ENCODE peak calls at places on chromosomes 4 and X, in six cellular contexts. R is IMR-90, V is mesendoderm, B is neuronal stem cell, W is H1, J is trophoblast cell. Y is an unnamed sample.

GRCh38 chrX:111914398-111915092 is 38.6 kb downstream of the TRPC5OS start:
- DNase-seq in W (no peak), B (no peak), R (peak; percentile 55), J (peak; percentile 73), V (peak; percentile 78), Y (no peak)

GRCh38 chrX:46574337-46574940 is 874 bp downstream of the CHST7 start:
- DNase-seq in R (no peak), J (peak; percentile 12), W (peak; percentile 58), V (peak; percentile 45), B (no peak), Y (peak; percentile 39)

GRCh38 chr4:113300384-113301011 is 251.0 kb downstream of the ANK2 start:
- DNase-seq in J (peak; percentile 14), B (no peak), R (peak; percentile 90), W (no peak), V (peak; percentile 26), Y (no peak)

GRCh38 chrX:45505214-45505613 is 304.5 kb upstream of the DIPK2B start:
- DNase-seq in W (no peak), B (no peak), R (peak; percentile 75), J (no peak), V (no peak), Y (no peak)

GRCh38 chr4:48431401-48431800 is 51.7 kb upstream of the SLC10A4 start:
- DNase-seq in J (no peak), V (no peak), R (no peak), W (no peak), B (no peak), Y (no peak)

GRCh38 chr4:158314756-158315487 is 104.6 kb downstream of the TMEM144 start:
- DNase-seq in W (no peak), B (no peak), J (peak; percentile 88), V (no peak), R (peak; percentile 98), Y (no peak)

GRCh38 chrX:10176121-10177003 is 19.6 kb downstream of the CLCN4 start:
- DNase-seq in J (peak; percentile 32), R (no peak), B (no peak), W (no peak), V (no peak), Y (no peak)

GRCh38 chrX:124736553-124737240 is 390.3 kb downstream of the SH2D1A start:
- DNase-seq in W (peak; percentile 69), B (no peak), V (peak; percentile 35), J (no peak), R (no peak), Y (peak; percentile 92)

GRCh38 chr4:172666711-172667368 is 501.8 kb upstream of the GALNT7 start:
- DNase-seq in B (no peak), J (peak; percentile 58), W (no peak), V (peak; percentile 54), R (peak; percentile 22), Y (peak; percentile 61)

GRCh38 chr4:1398686-1399507 is 7.3 kb downstream of the NKX1-1 start:
- DNase-seq in B (no peak), R (no peak), W (no peak), V (no peak), J (no peak), Y (no peak)

GRCh38 chr4:106316773-106317409 is 541 bp downstream of the AIMP1 start:
- DNase-seq in V (no peak), B (no peak), J (no peak), W (no peak), R (no peak), Y (no peak)

GRCh38 chrX:3811331-3812311 is 98.2 kb upstream of the PRKX start:
- DNase-seq in B (no peak), J (no peak), W (no peak), R (peak; percentile 58), V (no peak), Y (no peak)

GRCh38 chr4:4942658-4943057 is 76.6 kb downstream of the CYTL1 start:
- DNase-seq in J (no peak), R (no peak), W (no peak), B (no peak), V (no peak), Y (no peak)

GRCh38 chr4:10045481-10045880 is 24.2 kb upstream of the SLC2A9 start:
- DNase-seq in W (no peak), R (peak; percentile 20), V (no peak), B (no peak), J (peak; percentile 60), Y (no peak)

GRCh38 chrX:108312938-108313337 is 125.3 kb downstream of the COL4A6 start:
- DNase-seq in V (peak; percentile 91), W (peak; percentile 43), J (no peak), R (peak; percentile 63), B (no peak), Y (peak; percentile 73)

GRCh38 chr4:73021634-73022033 is 47.9 kb downstream of the COX18 start:
- DNase-seq in B (no peak), J (peak; percentile 57), R (peak; percentile 31), W (no peak), V (peak; percentile 73), Y (no peak)

GRCh38 chr4:182042945-182043344 is 200.3 kb upstream of the TENM3 start:
- DNase-seq in R (no peak), J (no peak), W (no peak), V (no peak), B (no peak), Y (no peak)

GRCh38 chrX:149825424-149825823 is 43.7 kb downstream of the MAGEA9 start:
- DNase-seq in J (peak; percentile 27), W (peak; percentile 72), R (no peak), B (no peak), V (peak; percentile 54), Y (peak; percentile 68)

GRCh38 chr4:135372131-135372530 is 1170.5 kb upstream of the PABPC4L start:
- DNase-seq in W (no peak), B (no peak), J (no peak), R (no peak), V (no peak), Y (no peak)

GRCh38 chr4:184416913-184417734 is 57.2 kb downstream of the IRF2 start:
- DNase-seq in W (no peak), V (no peak), B (no peak), R (peak; percentile 14), J (no peak), Y (no peak)

GRCh38 chr4:144350706-144351105 is 210.2 kb upstream of the GYPA start:
- DNase-seq in V (no peak), J (peak; percentile 46), W (no peak), B (no peak), R (no peak), Y (no peak)

GRCh38 chr4:113623274-113623894 is 138.2 kb downstream of the CAMK2D start:
- DNase-seq in R (peak; percentile 28), W (no peak), V (no peak), B (no peak), J (peak; percentile 56), Y (no peak)

GRCh38 chr4:101682946-101683345 is 107.6 kb upstream of the BANK1 start:
- DNase-seq in R (no peak), V (no peak), W (no peak), B (no peak), J (no peak), Y (no peak)

GRCh38 chr4:93407493-93408275 is 420.9 kb upstream of the ATOH1 start:
- DNase-seq in V (no peak), W (no peak), R (no peak), B (no peak), J (no peak), Y (no peak)

GRCh38 chr4:22473268-22473667 is 42.6 kb downstream of the ADGRA3 start:
- DNase-seq in V (peak; percentile 55), J (peak; percentile 41), W (no peak), R (peak; percentile 75), B (no peak), Y (no peak)

GRCh38 chr4:84573738-84574720 is 8.9 kb upstream of the CDS1 start:
- DNase-seq in V (peak; percentile 42), B (no peak), R (no peak), W (no peak), J (peak; percentile 19), Y (no peak)

GRCh38 chrX:106742831-106743230 is 16.3 kb downstream of the RNF128 start:
- DNase-seq in W (no peak), J (peak; percentile 54), R (peak; percentile 7), B (no peak), V (no peak), Y (no peak)

GRCh38 chr4:47631161-47631560 is 146.1 kb downstream of the ATP10D start:
- DNase-seq in V (no peak), W (no peak), R (no peak), J (no peak), B (peak; percentile 4), Y (no peak)

GRCh38 chr4:5051210-5051691 is at the start of gene STK32B:
- DNase-seq in R (peak; percentile 82), W (peak; percentile 81), V (peak; percentile 82), J (no peak), B (peak; percentile 57), Y (peak; percentile 77)

GRCh38 chr4:147110968-147111367 is 165.3 kb upstream of the TTC29 start:
- DNase-seq in V (no peak), J (no peak), W (no peak), R (peak; percentile 47), B (no peak), Y (no peak)
- H2AK5ac ChIP-seq in V (no peak overlapping the region), J (no peak overlapping the region), W (no peak overlapping the region), R (no peak overlapping the region), B (no peak overlapping the region), Y (no peak overlapping the region)

DNA sequence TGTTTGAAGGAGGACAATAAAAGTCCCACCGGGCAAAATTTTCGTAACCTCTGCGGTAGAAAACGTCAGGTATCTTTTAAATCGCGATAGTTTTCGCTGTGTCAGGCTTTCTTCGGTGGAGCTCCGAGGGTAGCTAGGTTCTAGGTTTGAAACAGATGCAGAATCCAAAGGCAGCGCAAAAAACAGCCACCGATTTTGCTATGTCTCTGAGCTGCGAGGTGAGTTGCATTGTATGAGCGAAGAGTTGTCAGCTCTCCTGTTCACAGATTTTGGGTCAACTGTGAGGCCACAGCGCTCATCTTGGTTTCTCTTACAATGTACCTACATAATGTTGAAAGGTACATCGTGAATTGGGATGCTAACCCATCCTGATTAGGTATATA is 459 bp downstream of the CLCN3 start:
- DNase-seq in R (no peak), V (peak; percentile 62), W (no peak), B (peak; percentile 20), J (peak; percentile 52), Y (no peak)
- H3K18ac ChIP-seq in R (peak overlapping the region; percentile 5), V (peak overlapping the region; percentile 34), W (no peak overlapping the region), B (no peak overlapping the region), J (no peak overlapping the region), Y (peak overlapping the region; percentile 21)

GRCh38 chr4:86928400-86929255 is 6.2 kb upstream of the AFF1 start:
- DNase-seq in W (no peak), V (no peak), R (no peak), B (no peak), J (no peak), Y (peak; percentile 11)
- H2AK5ac ChIP-seq in W (no peak overlapping the region), V (no peak overlapping the region), R (peak overlapping the region; percentile 95), B (no peak overlapping the region), J (no peak overlapping the region), Y (no peak overlapping the region)

GRCh38 chr4:151296227-151296626 is 19.3 kb downstream of the PRSS48 start:
- DNase-seq in B (no peak), J (no peak), R (no peak), V (no peak), W (no peak), Y (no peak)

GRCh38 chr4:151292038-151292437 is 15.1 kb downstream of the PRSS48 start:
- DNase-seq in V (no peak), W (no peak), J (no peak), R (no peak), B (no peak), Y (no peak)

GRCh38 chr4:151297170-151297569 is 20.2 kb downstream of the PRSS48 start:
- DNase-seq in R (no peak), W (no peak), V (no peak), B (no peak), J (no peak), Y (no peak)

GRCh38 chr4:151291485-151291884 is 14.5 kb downstream of the PRSS48 start:
- DNase-seq in B (no peak), R (no peak), J (no peak), W (no peak), V (no peak), Y (no peak)

GRCh38 chr4:151294833-151295496 is 18.0 kb downstream of the PRSS48 start:
- DNase-seq in B (no peak), R (no peak), W (no peak), V (no peak), J (no peak), Y (no peak)
- H3K18ac ChIP-seq in B (no peak overlapping the region), R (no peak overlapping the region), W (peak overlapping the region; percentile 55), V (no peak overlapping the region), J (no peak overlapping the region), Y (peak overlapping the region; percentile 42)